ENCODE peak calls at places on chromosomes 13 and 19, in six cellular contexts. One of them, this sample, is unnamed.
A peak's percentile ranks its signal among the peaks of the same experiment; 100 is the strongest.

GRCh38 chr13:92951273-92951820 is 275.3 kb upstream of the GPC6 start:
- DNase-seq in activated naive CD4-positive, alpha-beta T cell treated with anti-CD3 and anti-CD28 coated beads, Interleukin-2, amount 10 ng/mL, durations not matched to agents 7 days and 5 days: no peak
- DNase-seq in esophagus squamous epithelium: no peak
- DNase-seq in activated CD4-positive, alpha-beta memory T cell treated with anti-CD3 and anti-CD28 coated beads, Interleukin-2, amount 10 ng/mL, durations not matched to agents 7 days and 5 days: no peak
- DNase-seq in endodermal cell: no peak
- DNase-seq in GM04504: no peak
- DNase-seq in this sample: no peak

GRCh38 chr13:63414247-63414646 is 1998.6 kb upstream of the PCDH20 start:
- DNase-seq in activated naive CD4-positive, alpha-beta T cell treated with anti-CD3 and anti-CD28 coated beads, Interleukin-2, amount 10 ng/mL, durations not matched to agents 7 days and 5 days: no peak
- DNase-seq in esophagus squamous epithelium: no peak
- DNase-seq in activated CD4-positive, alpha-beta memory T cell treated with anti-CD3 and anti-CD28 coated beads, Interleukin-2, amount 10 ng/mL, durations not matched to agents 7 days and 5 days: no peak
- DNase-seq in endodermal cell: no peak
- DNase-seq in GM04504: no peak
- DNase-seq in this sample: no peak

GRCh38 chr13:99371956-99372355 is 64.8 kb upstream of the GPR183 start:
- DNase-seq in activated naive CD4-positive, alpha-beta T cell treated with anti-CD3 and anti-CD28 coated beads, Interleukin-2, amount 10 ng/mL, durations not matched to agents 7 days and 5 days: peak; percentile 67
- DNase-seq in esophagus squamous epithelium: no peak
- DNase-seq in activated CD4-positive, alpha-beta memory T cell treated with anti-CD3 and anti-CD28 coated beads, Interleukin-2, amount 10 ng/mL, durations not matched to agents 7 days and 5 days: peak; percentile 50
- DNase-seq in endodermal cell: peak; percentile 38
- DNase-seq in GM04504: no peak
- DNase-seq in this sample: no peak

GRCh38 chr19:19444694-19445155 is 39.2 kb downstream of the GATAD2A start:
- DNase-seq in activated naive CD4-positive, alpha-beta T cell treated with anti-CD3 and anti-CD28 coated beads, Interleukin-2, amount 10 ng/mL, durations not matched to agents 7 days and 5 days: peak; percentile 45
- DNase-seq in esophagus squamous epithelium: no peak
- DNase-seq in activated CD4-positive, alpha-beta memory T cell treated with anti-CD3 and anti-CD28 coated beads, Interleukin-2, amount 10 ng/mL, durations not matched to agents 7 days and 5 days: peak; percentile 62
- DNase-seq in endodermal cell: peak; percentile 55
- DNase-seq in GM04504: no peak
- DNase-seq in this sample: no peak

GRCh38 chr13:94313321-94313720 is 166.2 kb downstream of the DCT start:
- DNase-seq in activated naive CD4-positive, alpha-beta T cell treated with anti-CD3 and anti-CD28 coated beads, Interleukin-2, amount 10 ng/mL, durations not matched to agents 7 days and 5 days: no peak
- DNase-seq in esophagus squamous epithelium: no peak
- DNase-seq in activated CD4-positive, alpha-beta memory T cell treated with anti-CD3 and anti-CD28 coated beads, Interleukin-2, amount 10 ng/mL, durations not matched to agents 7 days and 5 days: no peak
- DNase-seq in endodermal cell: no peak
- DNase-seq in GM04504: no peak
- DNase-seq in this sample: no peak

GRCh38 chr19:38079926-38080380 is 144.1 kb downstream of the DPF1 start:
- DNase-seq in activated naive CD4-positive, alpha-beta T cell treated with anti-CD3 and anti-CD28 coated beads, Interleukin-2, amount 10 ng/mL, durations not matched to agents 7 days and 5 days: no peak
- DNase-seq in esophagus squamous epithelium: no peak
- DNase-seq in activated CD4-positive, alpha-beta memory T cell treated with anti-CD3 and anti-CD28 coated beads, Interleukin-2, amount 10 ng/mL, durations not matched to agents 7 days and 5 days: no peak
- DNase-seq in endodermal cell: peak; percentile 56
- DNase-seq in GM04504: peak; percentile 79
- DNase-seq in this sample: no peak

GRCh38 chr13:35598790-35599369 is 122.4 kb upstream of the MAB21L1 start:
- DNase-seq in activated naive CD4-positive, alpha-beta T cell treated with anti-CD3 and anti-CD28 coated beads, Interleukin-2, amount 10 ng/mL, durations not matched to agents 7 days and 5 days: no peak
- DNase-seq in esophagus squamous epithelium: no peak
- DNase-seq in activated CD4-positive, alpha-beta memory T cell treated with anti-CD3 and anti-CD28 coated beads, Interleukin-2, amount 10 ng/mL, durations not matched to agents 7 days and 5 days: no peak
- DNase-seq in endodermal cell: no peak
- DNase-seq in GM04504: no peak
- DNase-seq in this sample: no peak

GRCh38 chr13:113224486-113224885 is 15.1 kb downstream of the CUL4A start:
- DNase-seq in activated naive CD4-positive, alpha-beta T cell treated with anti-CD3 and anti-CD28 coated beads, Interleukin-2, amount 10 ng/mL, durations not matched to agents 7 days and 5 days: no peak
- DNase-seq in esophagus squamous epithelium: no peak
- DNase-seq in activated CD4-positive, alpha-beta memory T cell treated with anti-CD3 and anti-CD28 coated beads, Interleukin-2, amount 10 ng/mL, durations not matched to agents 7 days and 5 days: no peak
- DNase-seq in endodermal cell: no peak
- DNase-seq in GM04504: no peak
- DNase-seq in this sample: no peak

GRCh38 chr19:7631577-7631976 is 1.9 kb downstream of the PCP2 start:
- DNase-seq in activated naive CD4-positive, alpha-beta T cell treated with anti-CD3 and anti-CD28 coated beads, Interleukin-2, amount 10 ng/mL, durations not matched to agents 7 days and 5 days: no peak
- DNase-seq in esophagus squamous epithelium: no peak
- DNase-seq in activated CD4-positive, alpha-beta memory T cell treated with anti-CD3 and anti-CD28 coated beads, Interleukin-2, amount 10 ng/mL, durations not matched to agents 7 days and 5 days: no peak
- DNase-seq in endodermal cell: no peak
- DNase-seq in GM04504: no peak
- DNase-seq in this sample: no peak

GRCh38 chr19:23769691-23770468 is 11.2 kb upstream of the ZNF681 start:
- DNase-seq in activated naive CD4-positive, alpha-beta T cell treated with anti-CD3 and anti-CD28 coated beads, Interleukin-2, amount 10 ng/mL, durations not matched to agents 7 days and 5 days: no peak
- DNase-seq in esophagus squamous epithelium: no peak
- DNase-seq in activated CD4-positive, alpha-beta memory T cell treated with anti-CD3 and anti-CD28 coated beads, Interleukin-2, amount 10 ng/mL, durations not matched to agents 7 days and 5 days: no peak
- DNase-seq in endodermal cell: no peak
- DNase-seq in GM04504: no peak
- DNase-seq in this sample: no peak

GRCh38 chr19:3117746-3118145 is 18.1 kb upstream of the GNA15 start:
- DNase-seq in activated naive CD4-positive, alpha-beta T cell treated with anti-CD3 and anti-CD28 coated beads, Interleukin-2, amount 10 ng/mL, durations not matched to agents 7 days and 5 days: no peak
- DNase-seq in esophagus squamous epithelium: no peak
- DNase-seq in activated CD4-positive, alpha-beta memory T cell treated with anti-CD3 and anti-CD28 coated beads, Interleukin-2, amount 10 ng/mL, durations not matched to agents 7 days and 5 days: no peak
- DNase-seq in endodermal cell: no peak
- DNase-seq in GM04504: no peak
- DNase-seq in this sample: no peak

GRCh38 chr13:109160887-109161669 is 531.7 kb downstream of the MYO16 start:
- DNase-seq in activated naive CD4-positive, alpha-beta T cell treated with anti-CD3 and anti-CD28 coated beads, Interleukin-2, amount 10 ng/mL, durations not matched to agents 7 days and 5 days: no peak
- DNase-seq in esophagus squamous epithelium: no peak
- DNase-seq in activated CD4-positive, alpha-beta memory T cell treated with anti-CD3 and anti-CD28 coated beads, Interleukin-2, amount 10 ng/mL, durations not matched to agents 7 days and 5 days: no peak
- DNase-seq in endodermal cell: no peak
- DNase-seq in GM04504: no peak
- DNase-seq in this sample: no peak

GRCh38 chr19:8552810-8553209 is 24.4 kb downstream of the MYO1F start:
- DNase-seq in activated naive CD4-positive, alpha-beta T cell treated with anti-CD3 and anti-CD28 coated beads, Interleukin-2, amount 10 ng/mL, durations not matched to agents 7 days and 5 days: no peak
- DNase-seq in esophagus squamous epithelium: no peak
- DNase-seq in activated CD4-positive, alpha-beta memory T cell treated with anti-CD3 and anti-CD28 coated beads, Interleukin-2, amount 10 ng/mL, durations not matched to agents 7 days and 5 days: no peak
- DNase-seq in endodermal cell: peak; percentile 83
- DNase-seq in GM04504: no peak
- DNase-seq in this sample: no peak

This sample was measured in SIG-M5.